ENCODE peak calls at places on chromosomes 5 and 9, in ten cellular contexts. K, G, J, D, Y, R, H, E, S and M are unnamed samples.

GRCh38 chr9:83130541-83130940 is 67.6 kb upstream of the RASEF start:
- DNase-seq in K (no peak), G (no peak), J (no peak), D (peak), Y (no peak), R (no peak), H (no peak), E (no peak), S (no peak), M (no peak)

GRCh38 chr9:135973276-135974219 is 12.4 kb upstream of the UBAC1 start:
- DNase-seq in K (no peak), G (no peak), J (no peak), D (no peak), Y (no peak), R (no peak), H (no peak), E (no peak), S (no peak), M (no peak)

GRCh38 chr5:150180241-150181027 is 9.4 kb upstream of the SLC6A7 start:
- DNase-seq in K (peak), G (peak), J (peak), D (peak), Y (peak), R (peak), H (peak), E (peak), S (no peak), M (no peak)

GRCh38 chr5:116622375-116623075 is 47.9 kb upstream of the SEMA6A start:
- DNase-seq in K (no peak), G (no peak), J (no peak), D (no peak), Y (no peak), R (no peak), H (no peak), E (no peak), S (no peak), M (peak)

GRCh38 chr9:125525846-125526619 is 181.0 kb downstream of the MAPKAP1 start:
- DNase-seq in K (no peak), G (no peak), J (no peak), D (peak), Y (no peak), R (no peak), H (peak), E (no peak), S (no peak), M (no peak)

GRCh38 chr9:91814681-91815212 is 135.3 kb downstream of the ROR2 start:
- DNase-seq in K (no peak), G (no peak), J (peak), D (no peak), Y (no peak), R (no peak), H (no peak), E (no peak), S (no peak), M (no peak)

GRCh38 chr5:54644226-54644625 is 126.7 kb downstream of the SNX18 start:
- DNase-seq in K (no peak), G (no peak), J (no peak), D (peak), Y (no peak), R (no peak), H (no peak), E (no peak), S (no peak), M (no peak)

GRCh38 chr5:102807878-102808502 is 52.9 kb downstream of the PAM start:
- DNase-seq in K (no peak), G (no peak), J (no peak), D (peak), Y (no peak), R (no peak), H (no peak), E (no peak), S (no peak), M (no peak)

GRCh38 chr5:84437673-84438315 is 53.1 kb upstream of the EDIL3 start:
- DNase-seq in K (no peak), G (no peak), J (no peak), D (peak), Y (no peak), R (no peak), H (no peak), E (no peak), S (no peak), M (no peak)

GRCh38 chr5:178818094-178818493 is 41.7 kb upstream of the ZNF354B start:
- DNase-seq in K (no peak), G (no peak), J (no peak), D (no peak), Y (no peak), R (no peak), H (no peak), E (no peak), S (no peak), M (no peak)

GRCh38 chr5:65760504-65761275 is 38.7 kb downstream of the NLN start:
- DNase-seq in K (no peak), G (no peak), J (no peak), D (no peak), Y (no peak), R (peak), H (peak), E (no peak), S (peak), M (no peak)
- H3K27ac ChIP-seq in K (no peak), G (no peak), J (no peak), D (no peak), Y (no peak), R (no peak), H (no peak), E (no peak), S (no peak), M (peak)

GRCh38 chr9:18658764-18659705 is 185.1 kb downstream of the ADAMTSL1 start:
- DNase-seq in K (no peak), G (no peak), J (no peak), D (no peak), Y (no peak), R (no peak), H (no peak), E (no peak), S (no peak), M (no peak)
- H3K27ac ChIP-seq in K (no peak), G (no peak), J (no peak), D (no peak), Y (no peak), R (no peak), H (no peak), E (no peak), S (no peak), M (no peak)

DNA sequence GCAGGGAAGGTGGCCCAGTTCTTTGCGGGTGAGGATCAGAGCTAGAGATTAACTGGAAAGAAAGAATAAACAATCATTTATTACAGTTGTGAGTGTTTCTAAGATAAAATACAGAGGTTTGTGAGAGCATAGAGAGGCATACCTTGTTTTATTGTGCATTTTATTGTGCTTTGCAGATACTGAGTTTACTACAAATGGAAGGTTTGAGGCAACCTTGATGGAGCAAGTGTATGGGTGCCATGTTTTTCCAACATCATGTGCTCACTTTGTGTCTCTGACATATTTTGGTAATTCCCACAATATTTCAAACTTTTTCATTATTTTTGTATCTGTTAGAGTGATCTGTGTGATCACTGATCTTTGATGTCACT is 715 bp upstream of the C5orf34 start:
- DNase-seq in K (no peak), G (no peak), J (no peak), D (no peak), Y (no peak), R (no peak), H (no peak), E (no peak), S (no peak), M (no peak)
- H3K27ac ChIP-seq in K (peak), G (peak), J (peak), D (no peak), Y (peak), R (peak), H (peak), E (no peak), S (peak), M (peak)

GRCh38 chr5:1124181-1125029 is 12.5 kb upstream of the SLC12A7 start:
- DNase-seq in K (no peak), G (no peak), J (no peak), D (no peak), Y (peak), R (no peak), H (peak), E (no peak), S (no peak), M (no peak)
- H3K27ac ChIP-seq in K (peak), G (no peak), J (no peak), D (no peak), Y (peak), R (peak), H (peak), E (peak), S (no peak), M (no peak)

GRCh38 chr5:159901772-159902171 is 14.5 kb upstream of the ADRA1B start:
- DNase-seq in K (no peak), G (no peak), J (no peak), D (no peak), Y (no peak), R (no peak), H (no peak), E (no peak), S (no peak), M (no peak)
- H3K27ac ChIP-seq in K (no peak), G (no peak), J (no peak), D (no peak), Y (no peak), R (no peak), H (no peak), E (no peak), S (no peak), M (no peak)